ENCODE peak calls at places on chromosomes 3 and 15, in six cellular contexts. One of them, this sample, is unnamed. For H3K9me3, the result is how much of the 10 kb centered on the place peaks cover.

GRCh38 chr15:28023422-28023821 is 75.7 kb downstream of the OCA2 start:
- DNase-seq in mesenchymal stem cell: no peak
- DNase-seq in GM23248: no peak
- DNase-seq in heart left ventricle: no peak
- DNase-seq in MM.1S: no peak
- DNase-seq in body of pancreas: no peak
- DNase-seq in this sample: no peak

GRCh38 chr15:30962079-30962478 is 29.3 kb downstream of the MTMR10 start:
- DNase-seq in mesenchymal stem cell: no peak
- DNase-seq in GM23248: no peak
- DNase-seq in heart left ventricle: no peak
- DNase-seq in MM.1S: no peak
- DNase-seq in body of pancreas: no peak
- DNase-seq in this sample: no peak

GRCh38 chr3:10359761-10360161 is 38.8 kb upstream of the SEC13 start:
- DNase-seq in mesenchymal stem cell: no peak
- DNase-seq in GM23248: no peak
- DNase-seq in heart left ventricle: no peak
- DNase-seq in MM.1S: no peak
- DNase-seq in body of pancreas: no peak
- DNase-seq in this sample: no peak

GRCh38 chr3:195106418-195106906 is 164.5 kb downstream of the XXYLT1 start:
- DNase-seq in mesenchymal stem cell: peak
- DNase-seq in GM23248: peak
- DNase-seq in heart left ventricle: peak
- DNase-seq in MM.1S: peak
- DNase-seq in body of pancreas: peak
- DNase-seq in this sample: peak

GRCh38 chr3:51304230-51304629 is 80.9 kb upstream of the MANF start:
- DNase-seq in mesenchymal stem cell: no peak
- DNase-seq in GM23248: no peak
- DNase-seq in heart left ventricle: no peak
- DNase-seq in MM.1S: no peak
- DNase-seq in body of pancreas: no peak
- DNase-seq in this sample: no peak

GRCh38 chr15:98548172-98548971 is 100.0 kb upstream of the IGF1R start:
- DNase-seq in mesenchymal stem cell: peak
- DNase-seq in GM23248: peak
- DNase-seq in heart left ventricle: peak
- DNase-seq in MM.1S: no peak
- DNase-seq in body of pancreas: peak
- DNase-seq in this sample: peak

GRCh38 chr3:127065561-127066270 is 82.8 kb downstream of the PLXNA1 start:
- DNase-seq in mesenchymal stem cell: no peak
- DNase-seq in GM23248: peak
- DNase-seq in heart left ventricle: no peak
- DNase-seq in MM.1S: no peak
- DNase-seq in body of pancreas: no peak
- DNase-seq in this sample: no peak

GRCh38 chr3:150385296-150386242 is 22.5 kb upstream of the TSC22D2 start:
- DNase-seq in mesenchymal stem cell: no peak
- DNase-seq in GM23248: no peak
- DNase-seq in heart left ventricle: no peak
- DNase-seq in MM.1S: no peak
- DNase-seq in body of pancreas: no peak
- DNase-seq in this sample: no peak

GRCh38 chr15:40891810-40892448 is 2.3 kb upstream of the VPS18 start:
- DNase-seq in mesenchymal stem cell: peak
- DNase-seq in GM23248: peak
- DNase-seq in heart left ventricle: no peak
- DNase-seq in MM.1S: peak
- DNase-seq in body of pancreas: peak
- DNase-seq in this sample: peak

GRCh38 chr3:10119376-10119775 is 3.9 kb downstream of the BRK1 start:
- DNase-seq in mesenchymal stem cell: no peak
- DNase-seq in GM23248: no peak
- DNase-seq in heart left ventricle: no peak
- DNase-seq in MM.1S: no peak
- DNase-seq in body of pancreas: no peak
- DNase-seq in this sample: no peak

GRCh38 chr3:71245971-71246860 is 337.3 kb downstream of the FOXP1 start:
- DNase-seq in mesenchymal stem cell: no peak
- DNase-seq in GM23248: no peak
- DNase-seq in heart left ventricle: no peak
- DNase-seq in MM.1S: no peak
- DNase-seq in body of pancreas: no peak
- DNase-seq in this sample: peak

GRCh38 chr3:143002083-143002712 is 828 bp downstream of the U2SURP start:
- DNase-seq in mesenchymal stem cell: peak
- DNase-seq in GM23248: peak
- DNase-seq in heart left ventricle: no peak
- DNase-seq in MM.1S: peak
- DNase-seq in body of pancreas: no peak
- DNase-seq in this sample: no peak

GRCh38 chr3:37824954-37825328 is 36.7 kb upstream of the CTDSPL start:
- DNase-seq in mesenchymal stem cell: no peak
- DNase-seq in GM23248: no peak
- DNase-seq in heart left ventricle: no peak
- DNase-seq in MM.1S: no peak
- DNase-seq in body of pancreas: no peak
- DNase-seq in this sample: no peak

GRCh38 chr15:43102181-43102580 is 3.7 kb downstream of the UBR1 start:
- DNase-seq in mesenchymal stem cell: peak
- DNase-seq in GM23248: no peak
- DNase-seq in heart left ventricle: no peak
- DNase-seq in MM.1S: no peak
- DNase-seq in body of pancreas: no peak
- DNase-seq in this sample: no peak

GRCh38 chr3:195204360-195205166 is 66.4 kb downstream of the XXYLT1 start:
- DNase-seq in mesenchymal stem cell: peak
- DNase-seq in GM23248: peak
- DNase-seq in heart left ventricle: peak
- DNase-seq in MM.1S: no peak
- DNase-seq in body of pancreas: no peak
- DNase-seq in this sample: peak

GRCh38 chr15:25850154-25851111 is 12.7 kb downstream of the ATP10A start:
- DNase-seq in mesenchymal stem cell: peak
- DNase-seq in GM23248: peak
- DNase-seq in heart left ventricle: peak
- DNase-seq in MM.1S: peak
- DNase-seq in body of pancreas: peak
- DNase-seq in this sample: peak

GRCh38 chr15:85685366-85685765 is 109.4 kb downstream of the KLHL25 start:
- DNase-seq in mesenchymal stem cell: no peak
- DNase-seq in GM23248: no peak
- DNase-seq in heart left ventricle: no peak
- DNase-seq in MM.1S: no peak
- DNase-seq in body of pancreas: no peak
- DNase-seq in this sample: no peak

GRCh38 chr3:51992017-51992682 is 3.5 kb downstream of the RPL29 start:
- DNase-seq in mesenchymal stem cell: no peak
- DNase-seq in GM23248: no peak
- DNase-seq in heart left ventricle: no peak
- DNase-seq in MM.1S: no peak
- DNase-seq in body of pancreas: no peak
- DNase-seq in this sample: no peak

GRCh38 chr3:188972313-188972712 is 199.5 kb upstream of the TPRG1 start:
- DNase-seq in mesenchymal stem cell: no peak
- DNase-seq in GM23248: no peak
- DNase-seq in heart left ventricle: no peak
- DNase-seq in MM.1S: no peak
- DNase-seq in body of pancreas: no peak
- DNase-seq in this sample: no peak

GRCh38 chr3:45987368-45988099 is 8.1 kb downstream of the FYCO1 start:
- DNase-seq in mesenchymal stem cell: peak
- DNase-seq in GM23248: peak
- DNase-seq in heart left ventricle: peak
- DNase-seq in MM.1S: no peak
- DNase-seq in body of pancreas: peak
- DNase-seq in this sample: peak

GRCh38 chr15:75145027-75145841 is 56.4 kb upstream of the C15orf39 start:
- DNase-seq in mesenchymal stem cell: no peak
- DNase-seq in GM23248: no peak
- DNase-seq in heart left ventricle: no peak
- DNase-seq in MM.1S: no peak
- DNase-seq in body of pancreas: no peak
- DNase-seq in this sample: no peak
- H3K9me3 ChIP-seq in mesenchymal stem cell: under half
- H3K9me3 ChIP-seq in GM23248: under half
- H3K9me3 ChIP-seq in heart left ventricle: under half
- H3K9me3 ChIP-seq in MM.1S: under half
- H3K9me3 ChIP-seq in body of pancreas: under half
- H3K9me3 ChIP-seq in this sample: under half

GRCh38 chr3:184184546-184185234 is 1.3 kb upstream of the ABCF3 start:
- DNase-seq in mesenchymal stem cell: no peak
- DNase-seq in GM23248: no peak
- DNase-seq in heart left ventricle: no peak
- DNase-seq in MM.1S: no peak
- DNase-seq in body of pancreas: no peak
- DNase-seq in this sample: no peak
- H3K4me3 ChIP-seq in mesenchymal stem cell: no peak
- H3K4me3 ChIP-seq in GM23248: peak
- H3K4me3 ChIP-seq in heart left ventricle: no peak
- H3K4me3 ChIP-seq in MM.1S: peak
- H3K4me3 ChIP-seq in body of pancreas: no peak
- H3K4me3 ChIP-seq in this sample: no peak

GRCh38 chr15:56215769-56216168 is 27.9 kb downstream of the RFX7 start:
- DNase-seq in mesenchymal stem cell: peak
- DNase-seq in GM23248: peak
- DNase-seq in heart left ventricle: no peak
- DNase-seq in MM.1S: no peak
- DNase-seq in body of pancreas: no peak
- DNase-seq in this sample: peak

GRCh38 chr15:56211960-56212550 is 31.6 kb downstream of the RFX7 start:
- DNase-seq in mesenchymal stem cell: no peak
- DNase-seq in GM23248: no peak
- DNase-seq in heart left ventricle: no peak
- DNase-seq in MM.1S: no peak
- DNase-seq in body of pancreas: no peak
- DNase-seq in this sample: no peak

GRCh38 chr15:56222302-56222701 is 21.4 kb downstream of the RFX7 start:
- DNase-seq in mesenchymal stem cell: no peak
- DNase-seq in GM23248: no peak
- DNase-seq in heart left ventricle: no peak
- DNase-seq in MM.1S: no peak
- DNase-seq in body of pancreas: no peak
- DNase-seq in this sample: no peak

GRCh38 chr15:56217341-56217740 is 26.3 kb downstream of the RFX7 start:
- DNase-seq in mesenchymal stem cell: no peak
- DNase-seq in GM23248: no peak
- DNase-seq in heart left ventricle: no peak
- DNase-seq in MM.1S: no peak
- DNase-seq in body of pancreas: no peak
- DNase-seq in this sample: no peak
- H3K9me3 ChIP-seq in mesenchymal stem cell: under half
- H3K9me3 ChIP-seq in GM23248: under half
- H3K9me3 ChIP-seq in heart left ventricle: under half
- H3K9me3 ChIP-seq in MM.1S: under half
- H3K9me3 ChIP-seq in body of pancreas: under half
- H3K9me3 ChIP-seq in this sample: under half

GRCh38 chr3:196965804-196966173 is 2.8 kb downstream of the PIGZ start:
- DNase-seq in mesenchymal stem cell: no peak
- DNase-seq in GM23248: no peak
- DNase-seq in heart left ventricle: no peak
- DNase-seq in MM.1S: no peak
- DNase-seq in body of pancreas: no peak
- DNase-seq in this sample: no peak

GRCh38 chr3:196969001-196969659 is 497 bp upstream of the PIGZ start:
- DNase-seq in mesenchymal stem cell: peak
- DNase-seq in GM23248: peak
- DNase-seq in heart left ventricle: peak
- DNase-seq in MM.1S: peak
- DNase-seq in body of pancreas: no peak
- DNase-seq in this sample: no peak

GRCh38 chr3:196966526-196967401 is 1.9 kb downstream of the PIGZ start:
- DNase-seq in mesenchymal stem cell: no peak
- DNase-seq in GM23248: no peak
- DNase-seq in heart left ventricle: no peak
- DNase-seq in MM.1S: no peak
- DNase-seq in body of pancreas: no peak
- DNase-seq in this sample: peak

GRCh38 chr3:196968233-196969000 is at the start of gene PIGZ:
- DNase-seq in mesenchymal stem cell: no peak
- DNase-seq in GM23248: peak
- DNase-seq in heart left ventricle: peak
- DNase-seq in MM.1S: peak
- DNase-seq in body of pancreas: no peak
- DNase-seq in this sample: peak

GRCh38 chr3:196967412-196968232 is 1.0 kb downstream of the PIGZ start:
- DNase-seq in mesenchymal stem cell: no peak
- DNase-seq in GM23248: no peak
- DNase-seq in heart left ventricle: no peak
- DNase-seq in MM.1S: no peak
- DNase-seq in body of pancreas: no peak
- DNase-seq in this sample: no peak
- H3K4me3 ChIP-seq in mesenchymal stem cell: no peak
- H3K4me3 ChIP-seq in GM23248: peak
- H3K4me3 ChIP-seq in heart left ventricle: peak
- H3K4me3 ChIP-seq in MM.1S: peak
- H3K4me3 ChIP-seq in body of pancreas: peak
- H3K4me3 ChIP-seq in this sample: no peak

GRCh38 chr3:177524742-177525141 is 327.5 kb upstream of the TBL1XR1 start:
- DNase-seq in mesenchymal stem cell: no peak
- DNase-seq in GM23248: no peak
- DNase-seq in heart left ventricle: no peak
- DNase-seq in MM.1S: no peak
- DNase-seq in body of pancreas: no peak
- DNase-seq in this sample: no peak

GRCh38 chr3:177522051-177522450 is 324.8 kb upstream of the TBL1XR1 start:
- DNase-seq in mesenchymal stem cell: no peak
- DNase-seq in GM23248: no peak
- DNase-seq in heart left ventricle: no peak
- DNase-seq in MM.1S: no peak
- DNase-seq in body of pancreas: no peak
- DNase-seq in this sample: no peak

GRCh38 chr3:177523072-177523675 is 325.9 kb upstream of the TBL1XR1 start:
- DNase-seq in mesenchymal stem cell: no peak
- DNase-seq in GM23248: peak
- DNase-seq in heart left ventricle: no peak
- DNase-seq in MM.1S: no peak
- DNase-seq in body of pancreas: no peak
- DNase-seq in this sample: no peak

GRCh38 chr3:177525414-177525813 is 328.1 kb upstream of the TBL1XR1 start:
- DNase-seq in mesenchymal stem cell: no peak
- DNase-seq in GM23248: no peak
- DNase-seq in heart left ventricle: no peak
- DNase-seq in MM.1S: no peak
- DNase-seq in body of pancreas: no peak
- DNase-seq in this sample: no peak

DNA sequence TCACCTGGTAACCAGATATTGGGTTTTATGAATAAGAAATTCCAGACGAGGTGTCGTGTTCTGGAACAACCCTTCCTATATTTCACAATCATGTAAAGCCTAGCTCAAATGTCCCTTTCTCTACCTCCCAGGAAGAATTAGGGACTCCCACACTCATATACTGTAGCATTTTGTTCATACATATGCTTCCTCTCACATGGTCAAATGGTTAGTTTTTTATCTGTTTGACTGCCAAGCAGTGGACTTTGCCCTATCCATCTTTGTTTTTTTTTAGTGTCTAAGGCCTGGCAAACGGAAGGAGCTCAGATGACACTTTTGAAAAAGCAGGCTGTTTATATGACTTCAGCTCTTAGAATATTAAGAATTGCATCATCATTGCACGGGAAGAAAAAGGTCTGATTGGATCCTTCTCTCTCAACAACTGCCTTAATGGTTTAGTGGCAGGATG is 326.7 kb upstream of the TBL1XR1 start:
- DNase-seq in mesenchymal stem cell: peak
- DNase-seq in GM23248: no peak
- DNase-seq in heart left ventricle: no peak
- DNase-seq in MM.1S: no peak
- DNase-seq in body of pancreas: no peak
- DNase-seq in this sample: peak
- H3K9me3 ChIP-seq in mesenchymal stem cell: under half
- H3K9me3 ChIP-seq in GM23248: under half
- H3K9me3 ChIP-seq in heart left ventricle: under half
- H3K9me3 ChIP-seq in MM.1S: under half
- H3K9me3 ChIP-seq in body of pancreas: under half
- H3K9me3 ChIP-seq in this sample: under half